ENCODE peak calls at places on chromosomes 3 and 15, in nine cellular contexts. M is neuronal stem cell, F is neural progenitor cell, Z is GM23338, E is H9, O is trophoblast cell, C is PC-3, T is PC-9, W is OCI-LY7. L is an unnamed sample.

GRCh38 chr3:177039875-177040274 is 157.4 kb downstream of the TBL1XR1 start:
- DNase-seq in M (no peak), F (no peak), Z (no peak), E (no peak), O (no peak), C (no peak), T (no peak), W (no peak), L (no peak)

GRCh38 chr15:53203454-53203853 is 413.3 kb upstream of the ONECUT1 start:
- DNase-seq in M (no peak), F (peak), Z (no peak), E (no peak), O (no peak), C (no peak), T (no peak), W (no peak), L (no peak)

GRCh38 chr15:64105113-64105704 is 9.4 kb downstream of the SNX1 start:
- DNase-seq in M (no peak), F (no peak), Z (no peak), E (no peak), O (no peak), C (no peak), T (no peak), W (no peak), L (peak)

GRCh38 chr15:83108266-83109219 is 1.1 kb downstream of the TM6SF1 start:
- DNase-seq in M (no peak), F (no peak), Z (peak), E (no peak), O (peak), C (no peak), T (no peak), W (peak), L (no peak)

GRCh38 chr3:3109407-3110298 is 521 bp downstream of the IL5RA start:
- DNase-seq in M (no peak), F (no peak), Z (no peak), E (no peak), O (no peak), C (no peak), T (no peak), W (no peak), L (peak)

GRCh38 chr15:39946862-39947261 is 12.9 kb downstream of the EIF2AK4 start:
- DNase-seq in M (no peak), F (no peak), Z (no peak), E (no peak), O (no peak), C (peak), T (no peak), W (no peak), L (no peak)

GRCh38 chr3:61057491-61057890 is 193.8 kb downstream of the FHIT start:
- DNase-seq in M (no peak), F (no peak), Z (no peak), E (no peak), O (no peak), C (no peak), T (no peak), W (no peak), L (no peak)

GRCh38 chr3:11159421-11159904 is 5.2 kb downstream of the HRH1 start:
- DNase-seq in M (no peak), F (no peak), Z (peak), E (no peak), O (no peak), C (peak), T (no peak), W (no peak), L (peak)

GRCh38 chr3:56928379-56929068 is 126.8 kb upstream of the ARHGEF3 start:
- DNase-seq in M (no peak), F (peak), Z (peak), E (no peak), O (peak), C (no peak), T (peak), W (peak), L (peak)

GRCh38 chr15:100686021-100686724 is 83.8 kb downstream of the ASB7 start:
- DNase-seq in M (no peak), F (no peak), Z (no peak), E (peak), O (no peak), C (no peak), T (no peak), W (no peak), L (no peak)

GRCh38 chr15:37015025-37015424 is 85.3 kb downstream of the MEIS2 start:
- DNase-seq in M (no peak), F (no peak), Z (no peak), E (no peak), O (peak), C (no peak), T (no peak), W (peak), L (peak)

GRCh38 chr3:149657796-149658443 is at the start of gene WWTR1:
- DNase-seq in M (peak), F (peak), Z (peak), E (peak), O (peak), C (peak), T (peak), W (no peak), L (peak)

GRCh38 chr3:110138966-110139555 is 801.7 kb upstream of the DPPA4 start:
- DNase-seq in M (no peak), F (no peak), Z (no peak), E (no peak), O (no peak), C (no peak), T (no peak), W (no peak), L (no peak)

GRCh38 chr15:66848116-66848515 is 146.1 kb downstream of the SMAD6 start:
- DNase-seq in M (no peak), F (no peak), Z (no peak), E (peak), O (no peak), C (no peak), T (no peak), W (no peak), L (no peak)

GRCh38 chr3:178302966-178303930 is 233.0 kb upstream of the KCNMB2 start:
- DNase-seq in M (no peak), F (no peak), Z (no peak), E (no peak), O (no peak), C (peak), T (no peak), W (no peak), L (no peak)

GRCh38 chr15:44010114-44010513 is 183.3 kb downstream of the WDR76 start:
- DNase-seq in M (no peak), F (no peak), Z (no peak), E (no peak), O (no peak), C (no peak), T (no peak), W (no peak), L (no peak)

GRCh38 chr15:28904541-28905303 is 18.9 kb downstream of the APBA2 start:
- DNase-seq in M (no peak), F (no peak), Z (no peak), E (peak), O (no peak), C (no peak), T (no peak), W (no peak), L (no peak)

GRCh38 chr3:172329070-172329469 is 119.2 kb downstream of the GHSR start:
- DNase-seq in M (no peak), F (peak), Z (peak), E (peak), O (no peak), C (no peak), T (no peak), W (no peak), L (no peak)

GRCh38 chr3:176663819-176664218 is 533.5 kb downstream of the TBL1XR1 start:
- DNase-seq in M (peak), F (peak), Z (peak), E (no peak), O (no peak), C (peak), T (peak), W (peak), L (peak)

GRCh38 chr3:174147798-174148197 is 711.3 kb upstream of the NAALADL2 start:
- DNase-seq in M (no peak), F (no peak), Z (no peak), E (no peak), O (no peak), C (no peak), T (no peak), W (no peak), L (no peak)

GRCh38 chr3:121995190-121996137 is 26.6 kb downstream of the ILDR1 start:
- DNase-seq in M (peak), F (peak), Z (peak), E (peak), O (peak), C (peak), T (peak), W (peak), L (peak)

GRCh38 chr3:96330795-96331194 is 483.6 kb upstream of the EPHA6 start:
- DNase-seq in M (no peak), F (no peak), Z (peak), E (no peak), O (no peak), C (no peak), T (no peak), W (no peak), L (no peak)

GRCh38 chr3:8984512-8984911 is 21.2 kb upstream of the RAD18 start:
- DNase-seq in M (no peak), F (no peak), Z (no peak), E (no peak), O (no peak), C (no peak), T (no peak), W (no peak), L (no peak)

GRCh38 chr3:38168151-38168987 is 3.0 kb downstream of the OXSR1 start:
- DNase-seq in M (no peak), F (no peak), Z (no peak), E (no peak), O (no peak), C (peak), T (no peak), W (no peak), L (no peak)

GRCh38 chr3:64666171-64666581 is 21.6 kb downstream of the ADAMTS9 start:
- DNase-seq in M (no peak), F (no peak), Z (no peak), E (no peak), O (no peak), C (no peak), T (peak), W (no peak), L (peak)

GRCh38 chr3:16849240-16849639 is 35.5 kb upstream of the PLCL2 start:
- DNase-seq in M (peak), F (peak), Z (peak), E (no peak), O (no peak), C (no peak), T (no peak), W (peak), L (no peak)

GRCh38 chr3:77648214-77648613 is 608.3 kb downstream of the ROBO2 start:
- DNase-seq in M (no peak), F (no peak), Z (no peak), E (no peak), O (no peak), C (no peak), T (no peak), W (no peak), L (no peak)

GRCh38 chr3:61154788-61155187 is 96.5 kb downstream of the FHIT start:
- DNase-seq in M (no peak), F (no peak), Z (no peak), E (no peak), O (no peak), C (no peak), T (no peak), W (no peak), L (no peak)

GRCh38 chr3:151146731-151147091 is 56.3 kb downstream of the GPR171 start:
- DNase-seq in M (no peak), F (no peak), Z (no peak), E (no peak), O (no peak), C (no peak), T (peak), W (no peak), L (no peak)

GRCh38 chr3:58074997-58075396 is 66.8 kb downstream of the FLNB start:
- DNase-seq in M (no peak), F (no peak), Z (no peak), E (no peak), O (no peak), C (no peak), T (no peak), W (no peak), L (no peak)

GRCh38 chr3:147369671-147370123 is 36.6 kb downstream of the ZIC4 start:
- DNase-seq in M (no peak), F (peak), Z (no peak), E (peak), O (no peak), C (no peak), T (no peak), W (no peak), L (no peak)

GRCh38 chr3:66597316-66597863 is 96.6 kb upstream of the LRIG1 start:
- DNase-seq in M (no peak), F (no peak), Z (no peak), E (no peak), O (no peak), C (no peak), T (no peak), W (no peak), L (no peak)

GRCh38 chr15:88161636-88162035 is 94.9 kb downstream of the NTRK3 start:
- DNase-seq in M (no peak), F (no peak), Z (no peak), E (no peak), O (no peak), C (no peak), T (no peak), W (no peak), L (no peak)

GRCh38 chr15:88166330-88166993 is 90.1 kb downstream of the NTRK3 start:
- DNase-seq in M (peak), F (peak), Z (peak), E (peak), O (no peak), C (peak), T (no peak), W (peak), L (peak)
- H2AFZ ChIP-seq in M (no peak), F (no peak), Z (no peak), E (no peak), O (no peak), C (no peak), T (no peak), W (no peak), L (no peak)

GRCh38 chr3:125187599-125187910 is 25.0 kb downstream of the SLC12A8 start:
- DNase-seq in M (no peak), F (no peak), Z (no peak), E (no peak), O (no peak), C (no peak), T (no peak), W (no peak), L (no peak)
- H2AFZ ChIP-seq in M (no peak), F (no peak), Z (no peak), E (no peak), O (no peak), C (no peak), T (no peak), W (no peak), L (no peak)

GRCh38 chr15:99429681-99430081 is 136.1 kb upstream of the MEF2A start:
- DNase-seq in M (no peak), F (no peak), Z (no peak), E (no peak), O (no peak), C (no peak), T (no peak), W (no peak), L (no peak)
- H2AFZ ChIP-seq in M (peak), F (no peak), Z (no peak), E (no peak), O (no peak), C (no peak), T (no peak), W (no peak), L (no peak)

GRCh38 chr3:143216709-143217182 is 97.2 kb downstream of the CHST2 start:
- DNase-seq in M (no peak), F (no peak), Z (no peak), E (no peak), O (no peak), C (no peak), T (no peak), W (peak), L (no peak)

GRCh38 chr3:143220745-143221144 is 101.2 kb downstream of the CHST2 start:
- DNase-seq in M (no peak), F (no peak), Z (no peak), E (no peak), O (no peak), C (no peak), T (no peak), W (peak), L (no peak)

GRCh38 chr3:143221446-143221845 is 101.9 kb downstream of the CHST2 start:
- DNase-seq in M (no peak), F (no peak), Z (no peak), E (no peak), O (no peak), C (no peak), T (no peak), W (no peak), L (no peak)

GRCh38 chr3:143217283-143217682 is 97.7 kb downstream of the CHST2 start:
- DNase-seq in M (no peak), F (no peak), Z (no peak), E (no peak), O (no peak), C (no peak), T (no peak), W (no peak), L (no peak)

GRCh38 chr3:143218176-143218575 is 98.6 kb downstream of the CHST2 start:
- DNase-seq in M (no peak), F (no peak), Z (no peak), E (no peak), O (no peak), C (no peak), T (no peak), W (peak), L (no peak)
- H2AFZ ChIP-seq in M (peak), F (no peak), Z (peak), E (no peak), O (no peak), C (no peak), T (no peak), W (no peak), L (no peak)

GRCh38 chr3:105367406-105368213 is 901 bp downstream of the ALCAM start:
- DNase-seq in M (peak), F (peak), Z (peak), E (peak), O (no peak), C (peak), T (peak), W (peak), L (peak)
- H2AFZ ChIP-seq in M (peak), F (peak), Z (peak), E (no peak), O (peak), C (peak), T (peak), W (peak), L (peak)

DNA sequence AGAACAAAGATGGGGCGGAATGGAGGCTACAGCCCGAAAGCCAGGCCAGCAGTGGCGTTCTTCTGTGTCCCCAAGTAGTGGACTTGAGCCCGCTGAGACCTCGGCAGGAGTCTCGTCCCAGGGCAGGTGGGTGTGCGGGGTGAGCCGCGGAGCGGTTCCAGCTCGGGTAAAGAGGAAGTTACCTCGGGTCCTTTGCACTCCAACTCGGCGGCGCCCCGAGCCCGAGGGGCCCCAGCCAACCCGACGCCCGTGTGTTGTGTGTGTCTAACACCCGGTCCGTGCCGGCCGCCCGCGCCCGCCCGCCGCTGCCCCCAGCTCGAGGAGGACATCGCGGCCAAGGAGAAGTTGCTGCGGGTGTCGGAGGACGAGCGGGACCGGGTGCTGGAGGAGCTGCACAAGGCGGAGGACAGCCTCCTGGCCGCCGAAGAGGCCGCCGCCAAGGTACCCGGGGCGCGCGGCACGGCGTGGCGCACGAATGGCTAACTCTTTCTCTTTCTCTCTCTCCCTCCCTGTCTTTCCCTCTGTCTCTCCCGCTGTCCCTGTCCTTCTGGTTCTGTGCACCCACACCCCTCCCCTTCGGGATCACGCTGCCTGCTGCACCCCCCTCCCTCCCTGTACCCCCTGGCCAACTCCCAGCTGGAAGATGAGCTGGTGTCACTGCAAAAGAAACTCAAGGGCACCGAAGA is 987 bp downstream of the TPM1 start:
- DNase-seq in M (no peak), F (peak), Z (no peak), E (no peak), O (no peak), C (no peak), T (no peak), W (no peak), L (peak)
- H2AFZ ChIP-seq in M (peak), F (no peak), Z (no peak), E (no peak), O (peak), C (peak), T (peak), W (no peak), L (peak)

DNA sequence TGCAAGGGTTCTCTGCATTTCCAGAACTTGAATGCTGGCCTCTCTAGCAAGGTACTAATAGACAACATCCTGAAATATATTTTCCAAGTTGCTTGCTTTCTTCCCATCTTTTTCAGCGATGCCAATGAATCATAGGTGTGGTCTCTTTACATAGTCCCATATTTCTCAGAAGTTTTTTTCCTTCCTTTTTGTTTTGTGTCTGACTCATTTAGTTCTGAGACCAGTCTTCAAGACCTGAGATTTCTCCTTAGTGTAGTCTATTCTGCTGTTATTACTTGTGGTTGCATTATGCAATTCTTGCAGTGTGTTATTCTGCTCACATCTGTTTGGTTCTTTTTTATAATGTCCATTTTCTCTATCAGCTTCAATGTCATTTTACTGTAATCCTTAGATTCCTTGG is 1265.0 kb upstream of the ALCAM start:
- DNase-seq in M (no peak), F (no peak), Z (no peak), E (no peak), O (no peak), C (peak), T (no peak), W (no peak), L (no peak)
- H2AFZ ChIP-seq in M (no peak), F (peak), Z (no peak), E (no peak), O (no peak), C (no peak), T (no peak), W (no peak), L (no peak)